ENCODE peak calls at places on chromosomes 7 and 10, in five cellular contexts. One of them, this sample, is unnamed.

GRCh38 chr7:47366211-47366610 is 215.7 kb downstream of the TNS3 start:
- DNase-seq in astrocyte of the hippocampus: no peak
- DNase-seq in GM12891: no peak
- DNase-seq in GM23338: no peak
- DNase-seq in CD4-positive, alpha-beta memory T cell: no peak
- DNase-seq in this sample: no peak

GRCh38 chr10:77377678-77378352 is 259.8 kb downstream of the KCNMA1 start:
- DNase-seq in astrocyte of the hippocampus: no peak
- DNase-seq in GM12891: no peak
- DNase-seq in GM23338: peak; percentile 34
- DNase-seq in CD4-positive, alpha-beta memory T cell: no peak
- DNase-seq in this sample: no peak

GRCh38 chr7:64463636-64464375 is 99.1 kb downstream of the ZNF680 start:
- DNase-seq in astrocyte of the hippocampus: peak; percentile 77
- DNase-seq in GM12891: no peak
- DNase-seq in GM23338: no peak
- DNase-seq in CD4-positive, alpha-beta memory T cell: peak; percentile 12
- DNase-seq in this sample: peak; percentile 55

GRCh38 chr7:26428571-26428970 is 136.9 kb downstream of the SNX10 start:
- DNase-seq in astrocyte of the hippocampus: no peak
- DNase-seq in GM12891: no peak
- DNase-seq in GM23338: no peak
- DNase-seq in CD4-positive, alpha-beta memory T cell: no peak
- DNase-seq in this sample: no peak

GRCh38 chr10:45550903-45551302 is 121.7 kb downstream of the ZFAND4 start:
- DNase-seq in astrocyte of the hippocampus: no peak
- DNase-seq in GM12891: no peak
- DNase-seq in GM23338: no peak
- DNase-seq in CD4-positive, alpha-beta memory T cell: no peak
- DNase-seq in this sample: no peak

GRCh38 chr10:6642881-6643280 is 62.8 kb upstream of the PRKCQ start:
- DNase-seq in astrocyte of the hippocampus: no peak
- DNase-seq in GM12891: no peak
- DNase-seq in GM23338: no peak
- DNase-seq in CD4-positive, alpha-beta memory T cell: no peak
- DNase-seq in this sample: no peak

GRCh38 chr7:155170331-155170730 is 100.2 kb downstream of the HTR5A start:
- DNase-seq in astrocyte of the hippocampus: no peak
- DNase-seq in GM12891: no peak
- DNase-seq in GM23338: no peak
- DNase-seq in CD4-positive, alpha-beta memory T cell: no peak
- DNase-seq in this sample: no peak

GRCh38 chr7:35241884-35242283 is 12.0 kb downstream of the TBX20 start:
- DNase-seq in astrocyte of the hippocampus: no peak
- DNase-seq in GM12891: no peak
- DNase-seq in GM23338: no peak
- DNase-seq in CD4-positive, alpha-beta memory T cell: no peak
- DNase-seq in this sample: no peak

GRCh38 chr7:44735403-44736165 is 13.1 kb upstream of the ZMIZ2 start:
- DNase-seq in astrocyte of the hippocampus: peak; percentile 94
- DNase-seq in GM12891: no peak
- DNase-seq in GM23338: no peak
- DNase-seq in CD4-positive, alpha-beta memory T cell: peak; percentile 16
- DNase-seq in this sample: no peak

GRCh38 chr7:107312418-107312817 is 143.6 kb downstream of the HBP1 start:
- DNase-seq in astrocyte of the hippocampus: peak; percentile 0
- DNase-seq in GM12891: no peak
- DNase-seq in GM23338: no peak
- DNase-seq in CD4-positive, alpha-beta memory T cell: no peak
- DNase-seq in this sample: no peak

GRCh38 chr7:137874390-137874789 is 27.6 kb upstream of the DGKI start:
- DNase-seq in astrocyte of the hippocampus: peak; percentile 64
- DNase-seq in GM12891: no peak
- DNase-seq in GM23338: no peak
- DNase-seq in CD4-positive, alpha-beta memory T cell: no peak
- DNase-seq in this sample: no peak

GRCh38 chr7:106658504-106659368 is 2.2 kb downstream of the CCDC71L start:
- DNase-seq in astrocyte of the hippocampus: no peak
- DNase-seq in GM12891: no peak
- DNase-seq in GM23338: no peak
- DNase-seq in CD4-positive, alpha-beta memory T cell: no peak
- DNase-seq in this sample: no peak

GRCh38 chr10:56646301-56646700 is 285.2 kb upstream of the ZWINT start:
- DNase-seq in astrocyte of the hippocampus: no peak
- DNase-seq in GM12891: no peak
- DNase-seq in GM23338: peak; percentile 13
- DNase-seq in CD4-positive, alpha-beta memory T cell: no peak
- DNase-seq in this sample: no peak

GRCh38 chr7:85125679-85126078 is 61.2 kb downstream of the SEMA3D start:
- DNase-seq in astrocyte of the hippocampus: no peak
- DNase-seq in GM12891: no peak
- DNase-seq in GM23338: no peak
- DNase-seq in CD4-positive, alpha-beta memory T cell: no peak
- DNase-seq in this sample: no peak

GRCh38 chr10:129096340-129096984 is 370.6 kb upstream of the MGMT start:
- DNase-seq in astrocyte of the hippocampus: peak; percentile 41
- DNase-seq in GM12891: no peak
- DNase-seq in GM23338: no peak
- DNase-seq in CD4-positive, alpha-beta memory T cell: no peak
- DNase-seq in this sample: no peak